ENCODE peak calls at places on chromosome 2, in five cellular contexts. One of them, this sample, is unnamed.

GRCh38 chr2:240602266-240603050 is 15.9 kb downstream of the CAPN10 start:
- DNase-seq in GM23338: no peak
- DNase-seq in IMR-90: no peak
- DNase-seq in breast epithelium: peak
- DNase-seq in CD4-positive, CD25-positive, alpha-beta regulatory T cell: no peak
- DNase-seq in this sample: no peak

GRCh38 chr2:185522472-185522871 is 216.1 kb upstream of the FSIP2 start:
- DNase-seq in GM23338: peak
- DNase-seq in IMR-90: no peak
- DNase-seq in breast epithelium: no peak
- DNase-seq in CD4-positive, CD25-positive, alpha-beta regulatory T cell: no peak
- DNase-seq in this sample: no peak

GRCh38 chr2:236988690-236989639 is 96.7 kb upstream of the COPS8 start:
- DNase-seq in GM23338: no peak
- DNase-seq in IMR-90: no peak
- DNase-seq in breast epithelium: peak
- DNase-seq in CD4-positive, CD25-positive, alpha-beta regulatory T cell: no peak
- DNase-seq in this sample: no peak

GRCh38 chr2:54457326-54458023 is 1.3 kb downstream of the SPTBN1 start:
- DNase-seq in GM23338: peak
- DNase-seq in IMR-90: no peak
- DNase-seq in breast epithelium: no peak
- DNase-seq in CD4-positive, CD25-positive, alpha-beta regulatory T cell: peak
- DNase-seq in this sample: no peak

GRCh38 chr2:168176402-168176801 is 71.0 kb downstream of the STK39 start:
- DNase-seq in GM23338: no peak
- DNase-seq in IMR-90: no peak
- DNase-seq in breast epithelium: no peak
- DNase-seq in CD4-positive, CD25-positive, alpha-beta regulatory T cell: no peak
- DNase-seq in this sample: no peak

GRCh38 chr2:9228088-9228751 is 21.6 kb downstream of the ASAP2 start:
- DNase-seq in GM23338: no peak
- DNase-seq in IMR-90: peak
- DNase-seq in breast epithelium: no peak
- DNase-seq in CD4-positive, CD25-positive, alpha-beta regulatory T cell: no peak
- DNase-seq in this sample: peak

GRCh38 chr2:6580982-6581381 is 284.7 kb downstream of the CMPK2 start:
- DNase-seq in GM23338: no peak
- DNase-seq in IMR-90: peak
- DNase-seq in breast epithelium: no peak
- DNase-seq in CD4-positive, CD25-positive, alpha-beta regulatory T cell: no peak
- DNase-seq in this sample: peak

GRCh38 chr2:30193104-30193681 is 38.1 kb upstream of the LBH start:
- DNase-seq in GM23338: no peak
- DNase-seq in IMR-90: peak
- DNase-seq in breast epithelium: no peak
- DNase-seq in CD4-positive, CD25-positive, alpha-beta regulatory T cell: no peak
- DNase-seq in this sample: no peak

GRCh38 chr2:136323212-136323611 is 205.3 kb upstream of the CXCR4 start:
- DNase-seq in GM23338: no peak
- DNase-seq in IMR-90: no peak
- DNase-seq in breast epithelium: no peak
- DNase-seq in CD4-positive, CD25-positive, alpha-beta regulatory T cell: no peak
- DNase-seq in this sample: no peak

GRCh38 chr2:64876137-64876647 is 113.0 kb upstream of the SLC1A4 start:
- DNase-seq in GM23338: peak
- DNase-seq in IMR-90: peak
- DNase-seq in breast epithelium: no peak
- DNase-seq in CD4-positive, CD25-positive, alpha-beta regulatory T cell: no peak
- DNase-seq in this sample: peak

GRCh38 chr2:133598769-133599168 is 30.5 kb upstream of the NCKAP5 start:
- DNase-seq in GM23338: no peak
- DNase-seq in IMR-90: no peak
- DNase-seq in breast epithelium: no peak
- DNase-seq in CD4-positive, CD25-positive, alpha-beta regulatory T cell: no peak
- DNase-seq in this sample: no peak

GRCh38 chr2:216789088-216789487 is 70.8 kb downstream of the TNP1 start:
- DNase-seq in GM23338: no peak
- DNase-seq in IMR-90: no peak
- DNase-seq in breast epithelium: no peak
- DNase-seq in CD4-positive, CD25-positive, alpha-beta regulatory T cell: no peak
- DNase-seq in this sample: no peak

GRCh38 chr2:237223208-237223861 is 137.6 kb downstream of the COPS8 start:
- DNase-seq in GM23338: no peak
- DNase-seq in IMR-90: peak
- DNase-seq in breast epithelium: no peak
- DNase-seq in CD4-positive, CD25-positive, alpha-beta regulatory T cell: no peak
- DNase-seq in this sample: peak

GRCh38 chr2:223697316-223697875 is 95.2 kb upstream of the SCG2 start:
- DNase-seq in GM23338: no peak
- DNase-seq in IMR-90: no peak
- DNase-seq in breast epithelium: no peak
- DNase-seq in CD4-positive, CD25-positive, alpha-beta regulatory T cell: no peak
- DNase-seq in this sample: no peak

GRCh38 chr2:65974067-65974723 is 460.7 kb upstream of the MEIS1 start:
- DNase-seq in GM23338: peak
- DNase-seq in IMR-90: no peak
- DNase-seq in breast epithelium: no peak
- DNase-seq in CD4-positive, CD25-positive, alpha-beta regulatory T cell: no peak
- DNase-seq in this sample: no peak

GRCh38 chr2:73969356-73969755 is 15.4 kb upstream of the TET3 start:
- DNase-seq in GM23338: no peak
- DNase-seq in IMR-90: no peak
- DNase-seq in breast epithelium: no peak
- DNase-seq in CD4-positive, CD25-positive, alpha-beta regulatory T cell: no peak
- DNase-seq in this sample: no peak

GRCh38 chr2:210861038-210861665 is 304.8 kb downstream of the CPS1 start:
- DNase-seq in GM23338: no peak
- DNase-seq in IMR-90: no peak
- DNase-seq in breast epithelium: no peak
- DNase-seq in CD4-positive, CD25-positive, alpha-beta regulatory T cell: no peak
- DNase-seq in this sample: no peak

GRCh38 chr2:201158111-201158929 is 24.6 kb upstream of the CASP10 start:
- DNase-seq in GM23338: peak
- DNase-seq in IMR-90: peak
- DNase-seq in breast epithelium: no peak
- DNase-seq in CD4-positive, CD25-positive, alpha-beta regulatory T cell: peak
- DNase-seq in this sample: peak

GRCh38 chr2:31428001-31428418 is 13.5 kb upstream of the XDH start:
- DNase-seq in GM23338: peak
- DNase-seq in IMR-90: peak
- DNase-seq in breast epithelium: no peak
- DNase-seq in CD4-positive, CD25-positive, alpha-beta regulatory T cell: peak
- DNase-seq in this sample: no peak

GRCh38 chr2:57180042-57180567 is 866.5 kb upstream of the VRK2 start:
- DNase-seq in GM23338: no peak
- DNase-seq in IMR-90: peak
- DNase-seq in breast epithelium: no peak
- DNase-seq in CD4-positive, CD25-positive, alpha-beta regulatory T cell: no peak
- DNase-seq in this sample: peak

GRCh38 chr2:39881494-39881893 is 102.4 kb upstream of the THUMPD2 start:
- DNase-seq in GM23338: no peak
- DNase-seq in IMR-90: peak
- DNase-seq in breast epithelium: no peak
- DNase-seq in CD4-positive, CD25-positive, alpha-beta regulatory T cell: peak
- DNase-seq in this sample: no peak

GRCh38 chr2:193584001-193584400 is 1389.3 kb upstream of the TMEFF2 start:
- DNase-seq in GM23338: peak
- DNase-seq in IMR-90: peak
- DNase-seq in breast epithelium: no peak
- DNase-seq in CD4-positive, CD25-positive, alpha-beta regulatory T cell: no peak
- DNase-seq in this sample: no peak

GRCh38 chr2:102186676-102187190 is at the start of gene IL1RL2:
- DNase-seq in GM23338: no peak
- DNase-seq in IMR-90: no peak
- DNase-seq in breast epithelium: peak
- DNase-seq in CD4-positive, CD25-positive, alpha-beta regulatory T cell: no peak
- DNase-seq in this sample: no peak

GRCh38 chr2:65273344-65273743 is 45.7 kb downstream of the ACTR2 start:
- DNase-seq in GM23338: no peak
- DNase-seq in IMR-90: no peak
- DNase-seq in breast epithelium: no peak
- DNase-seq in CD4-positive, CD25-positive, alpha-beta regulatory T cell: no peak
- DNase-seq in this sample: no peak

DNA sequence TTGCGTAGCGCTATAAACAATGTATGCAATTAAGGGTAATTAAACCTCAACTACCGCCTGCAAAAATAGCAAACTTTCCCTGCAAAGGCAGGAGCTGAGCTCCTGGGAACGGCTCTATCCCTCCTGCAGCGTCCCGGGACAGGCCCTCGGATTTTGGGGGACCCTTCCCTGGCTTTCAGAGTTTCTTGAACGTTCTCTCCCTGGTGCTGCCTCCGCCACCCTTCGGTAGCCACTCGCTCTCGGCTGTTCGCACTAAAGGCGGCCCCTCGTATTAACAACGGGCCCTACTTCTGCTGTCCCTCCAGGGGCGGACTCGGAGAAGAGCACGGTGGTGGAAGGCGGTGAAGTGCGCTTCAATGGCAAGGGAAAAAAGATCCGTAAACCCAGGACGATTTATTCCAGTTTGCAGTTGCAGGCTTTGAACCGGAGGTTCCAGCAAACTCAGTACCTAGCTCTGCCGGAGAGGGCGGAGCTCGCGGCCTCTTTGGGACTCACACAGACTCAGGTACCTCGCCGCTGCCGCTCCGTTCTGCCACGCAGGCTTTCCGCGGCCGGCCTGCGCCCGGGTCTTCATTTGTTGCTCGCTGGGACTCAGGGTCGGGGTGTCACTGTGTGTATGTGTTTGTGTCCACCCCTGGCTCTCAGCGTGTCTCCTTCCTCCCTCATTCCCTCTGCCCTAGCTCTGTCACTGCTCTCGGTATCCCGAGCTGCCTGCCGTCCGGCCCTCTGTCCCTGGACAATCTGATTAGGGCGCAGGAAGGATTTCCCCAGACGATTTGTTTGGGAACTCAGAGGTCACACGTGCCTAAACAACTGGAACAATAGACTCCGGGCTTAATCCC is 1.3 kb downstream of the DLX1 start:
- DNase-seq in GM23338: peak
- DNase-seq in IMR-90: no peak
- DNase-seq in breast epithelium: no peak
- DNase-seq in CD4-positive, CD25-positive, alpha-beta regulatory T cell: peak
- DNase-seq in this sample: no peak
- H3K4me3 ChIP-seq in GM23338: peak
- H3K4me3 ChIP-seq in IMR-90: peak
- H3K4me3 ChIP-seq in breast epithelium: peak
- H3K4me3 ChIP-seq in CD4-positive, CD25-positive, alpha-beta regulatory T cell: peak
- H3K4me3 ChIP-seq in this sample: peak

GRCh38 chr2:213188533-213188867 is 37.1 kb upstream of the IKZF2 start:
- DNase-seq in GM23338: no peak
- DNase-seq in IMR-90: no peak
- DNase-seq in breast epithelium: no peak
- DNase-seq in CD4-positive, CD25-positive, alpha-beta regulatory T cell: no peak
- DNase-seq in this sample: no peak
- H3K27ac ChIP-seq in GM23338: peak
- H3K27ac ChIP-seq in IMR-90: peak
- H3K27ac ChIP-seq in breast epithelium: no peak
- H3K27ac ChIP-seq in CD4-positive, CD25-positive, alpha-beta regulatory T cell: no peak
- H3K27ac ChIP-seq in this sample: peak

DNA sequence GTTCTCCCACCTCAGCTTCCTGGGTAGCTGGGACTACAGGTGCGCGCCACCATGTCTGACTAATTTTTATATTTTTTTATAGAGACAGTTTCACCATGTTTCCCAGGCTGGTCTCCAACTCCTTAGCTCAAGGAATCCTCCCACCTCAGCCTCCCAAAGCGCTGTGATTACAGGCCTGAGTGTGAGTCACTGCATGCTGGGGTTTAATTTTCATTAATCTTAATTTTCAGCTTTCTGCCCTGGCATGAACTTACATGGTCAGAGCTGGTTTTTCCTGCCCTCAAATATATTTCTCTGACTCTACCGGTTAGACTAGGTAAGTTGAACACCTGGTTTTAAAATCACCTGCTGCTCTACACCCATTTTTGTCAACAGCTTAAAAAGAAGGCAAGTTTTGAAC is 3.1 kb downstream of the MARCHF7 start:
- DNase-seq in GM23338: no peak
- DNase-seq in IMR-90: no peak
- DNase-seq in breast epithelium: no peak
- DNase-seq in CD4-positive, CD25-positive, alpha-beta regulatory T cell: no peak
- DNase-seq in this sample: no peak
- H3K4me3 ChIP-seq in GM23338: no peak
- H3K4me3 ChIP-seq in IMR-90: no peak
- H3K4me3 ChIP-seq in breast epithelium: no peak
- H3K4me3 ChIP-seq in CD4-positive, CD25-positive, alpha-beta regulatory T cell: peak
- H3K4me3 ChIP-seq in this sample: no peak

DNA sequence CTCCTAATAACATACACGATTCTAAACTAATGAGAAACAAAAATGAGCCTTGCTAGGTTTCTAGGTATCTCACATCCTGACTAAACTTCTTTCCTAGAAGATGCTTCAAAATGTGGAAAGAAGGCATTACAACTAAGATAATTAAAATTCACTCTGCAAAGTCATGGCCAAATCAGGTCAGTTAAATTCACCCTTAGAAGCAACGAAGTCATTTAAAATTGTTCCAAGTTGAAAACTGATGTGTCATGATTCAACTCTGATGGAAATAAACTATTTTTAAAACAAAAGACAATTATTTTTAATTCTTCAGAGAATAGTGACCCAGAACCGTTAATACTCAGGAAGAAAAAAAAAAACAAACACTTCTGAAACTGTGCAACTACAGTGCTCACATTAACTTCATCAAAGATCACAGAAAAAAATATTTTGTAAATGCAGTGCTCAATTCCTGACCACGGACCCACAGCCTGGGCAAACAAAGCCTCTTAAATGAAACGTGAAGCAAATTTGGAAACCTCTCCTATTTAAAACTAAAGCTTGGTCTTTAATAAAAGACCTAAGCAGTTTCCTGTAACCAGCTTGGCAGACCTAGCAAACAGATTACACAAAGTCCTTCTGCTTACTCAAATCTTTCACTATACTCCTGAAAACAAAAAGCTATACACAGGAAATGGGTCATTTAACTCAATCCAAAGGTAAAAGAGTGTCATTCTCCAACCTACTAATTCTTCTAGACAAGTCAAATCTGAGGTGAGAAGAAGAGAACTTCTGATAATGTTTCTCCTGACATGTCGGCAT is 39.0 kb downstream of the CHN1 start:
- DNase-seq in GM23338: no peak
- DNase-seq in IMR-90: peak
- DNase-seq in breast epithelium: no peak
- DNase-seq in CD4-positive, CD25-positive, alpha-beta regulatory T cell: peak
- DNase-seq in this sample: no peak
- H3K27ac ChIP-seq in GM23338: peak
- H3K27ac ChIP-seq in IMR-90: peak
- H3K27ac ChIP-seq in breast epithelium: peak
- H3K27ac ChIP-seq in CD4-positive, CD25-positive, alpha-beta regulatory T cell: no peak
- H3K27ac ChIP-seq in this sample: no peak

GRCh38 chr2:206088248-206088647 is 2.3 kb upstream of the INO80D start:
- DNase-seq in GM23338: no peak
- DNase-seq in IMR-90: no peak
- DNase-seq in breast epithelium: no peak
- DNase-seq in CD4-positive, CD25-positive, alpha-beta regulatory T cell: peak
- DNase-seq in this sample: no peak
- H3K4me3 ChIP-seq in GM23338: peak
- H3K4me3 ChIP-seq in IMR-90: no peak
- H3K4me3 ChIP-seq in breast epithelium: no peak
- H3K4me3 ChIP-seq in CD4-positive, CD25-positive, alpha-beta regulatory T cell: peak
- H3K4me3 ChIP-seq in this sample: no peak